ENCODE peak calls at places on chromosomes 11 and 22, in five cellular contexts. F is AG20443; D is stimulated activated effector memory CD8-positive, alpha-beta T cell treated with anti-CD3 and anti-CD28 coated beads, Interleukin-12 subunit alpha, Interleukin-12 subunit beta, amount 100 ng/mL, for 72 hours; Q is cardiac fibroblast; J is T-helper 1 cell. V is an unnamed sample.

GRCh38 chr11:2308713-2309112 is 6.9 kb downstream of the TSPAN32 start:
- DNase-seq in F (no peak), D (no peak), Q (no peak), J (no peak), V (no peak)

GRCh38 chr11:133918606-133919260 is 38.0 kb downstream of the IGSF9B start:
- DNase-seq in F (no peak), D (no peak), Q (no peak), J (no peak), V (no peak)

GRCh38 chr22:48572951-48573350 is 1254.7 kb downstream of the BRD1 start:
- DNase-seq in F (no peak), D (no peak), Q (no peak), J (no peak), V (no peak)

GRCh38 chr11:1749787-1750351 is 526 bp downstream of the IFITM10 start:
- DNase-seq in F (peak; percentile 92), D (no peak), Q (peak; percentile 82), J (no peak), V (no peak)

GRCh38 chr11:35013514-35014191 is 97.2 kb downstream of the PDHX start:
- DNase-seq in F (peak; percentile 25), D (peak; percentile 78), Q (peak; percentile 41), J (no peak), V (no peak)

GRCh38 chr11:1830500-1831223 is 4.1 kb upstream of the SYT8 start:
- DNase-seq in F (no peak), D (no peak), Q (peak; percentile 45), J (no peak), V (no peak)

GRCh38 chr11:70405679-70406395 is 7.5 kb downstream of the CTTN start:
- DNase-seq in F (no peak), D (no peak), Q (no peak), J (no peak), V (no peak)

GRCh38 chr11:108813086-108813485 is 148.2 kb downstream of the DDX10 start:
- DNase-seq in F (no peak), D (no peak), Q (no peak), J (no peak), V (no peak)

GRCh38 chr22:50170453-50171318 is at the start of gene PANX2:
- DNase-seq in F (no peak), D (no peak), Q (no peak), J (peak; percentile 4), V (no peak)

GRCh38 chr22:34390400-34390799 is 470.1 kb upstream of the LARGE1 start:
- DNase-seq in F (no peak), D (no peak), Q (no peak), J (no peak), V (no peak)

GRCh38 chr22:17119481-17120202 is 1.5 kb downstream of the TMEM121B start:
- DNase-seq in F (no peak), D (no peak), Q (peak; percentile 20), J (no peak), V (no peak)

GRCh38 chr11:92380882-92381281 is 156.3 kb downstream of the FAT3 start:
- DNase-seq in F (peak; percentile 11), D (no peak), Q (peak; percentile 12), J (no peak), V (no peak)

GRCh38 chr11:69489031-69489745 is 7.7 kb downstream of the LINC01488 start:
- DNase-seq in F (no peak), D (no peak), Q (no peak), J (no peak), V (no peak)

GRCh38 chr11:57885298-57886035 is 123.9 kb downstream of the CTNND1 start:
- DNase-seq in F (peak; percentile 42), D (no peak), Q (peak; percentile 1), J (no peak), V (no peak)

GRCh38 chr11:110433393-110434333 is 3.9 kb downstream of the FDX1 start:
- DNase-seq in F (peak; percentile 28), D (no peak), Q (peak; percentile 53), J (no peak), V (no peak)

GRCh38 chr22:21755855-21756284 is 20.3 kb upstream of the YPEL1 start:
- DNase-seq in F (peak; percentile 81), D (no peak), Q (peak; percentile 62), J (no peak), V (no peak)

GRCh38 chr11:96474263-96474662 is 84.5 kb downstream of the JRKL start:
- DNase-seq in F (no peak), D (no peak), Q (no peak), J (no peak), V (no peak)

GRCh38 chr22:44100411-44100810 is 76.3 kb downstream of the PARVB start:
- DNase-seq in F (no peak), D (no peak), Q (no peak), J (no peak), V (no peak)